ENCODE peak calls at places on chromosomes 1 and 21, in six cellular contexts. C is Panc1, H is psoas muscle, B is GM12865, M is IMR-90, Y is OCI-LY7. I is an unnamed sample.

GRCh38 chr1:92536593-92537332 is 50.0 kb upstream of the GFI1 start:
- DNase-seq in C (no peak), H (no peak), B (peak), M (peak), Y (no peak), I (no peak)

GRCh38 chr1:164473544-164473943 is 85.4 kb upstream of the PBX1 start:
- DNase-seq in C (no peak), H (no peak), B (no peak), M (no peak), Y (no peak), I (no peak)

GRCh38 chr1:183093821-183094287 is 70.6 kb downstream of the LAMC1 start:
- DNase-seq in C (no peak), H (no peak), B (no peak), M (peak), Y (no peak), I (no peak)

GRCh38 chr1:43065191-43065590 is 106.5 kb upstream of the SLC2A1 start:
- DNase-seq in C (no peak), H (no peak), B (no peak), M (no peak), Y (no peak), I (no peak)

GRCh38 chr1:111620412-111620971 is 903 bp downstream of the RAP1A start:
- DNase-seq in C (no peak), H (no peak), B (peak), M (no peak), Y (peak), I (no peak)

GRCh38 chr21:41651830-41652229 is 115.0 kb downstream of the RIPK4 start:
- DNase-seq in C (no peak), H (no peak), B (no peak), M (peak), Y (no peak), I (no peak)

GRCh38 chr1:83531910-83532309 is 467.0 kb downstream of the TTLL7 start:
- DNase-seq in C (no peak), H (no peak), B (no peak), M (no peak), Y (no peak), I (no peak)

GRCh38 chr1:227729144-227729880 is 5.8 kb downstream of the JMJD4 start:
- DNase-seq in C (no peak), H (no peak), B (no peak), M (no peak), Y (no peak), I (no peak)

GRCh38 chr1:83910461-83910860 is 88.5 kb downstream of the TTLL7 start:
- DNase-seq in C (no peak), H (no peak), B (no peak), M (peak), Y (no peak), I (no peak)

GRCh38 chr1:205680073-205680851 is at the start of gene SLC45A3:
- DNase-seq in C (no peak), H (peak), B (no peak), M (no peak), Y (peak), I (no peak)

GRCh38 chr1:5829414-5829813 is 162.8 kb downstream of the NPHP4 start:
- DNase-seq in C (no peak), H (no peak), B (no peak), M (no peak), Y (no peak), I (no peak)

GRCh38 chr1:169999357-169999756 is 75.1 kb downstream of the KIFAP3 start:
- DNase-seq in C (peak), H (no peak), B (no peak), M (peak), Y (no peak), I (peak)

GRCh38 chr21:32976791-32977190 is 48.9 kb upstream of the OLIG2 start:
- DNase-seq in C (no peak), H (no peak), B (no peak), M (no peak), Y (no peak), I (no peak)

GRCh38 chr1:64098436-64098835 is 105.0 kb upstream of the UBE2U start:
- DNase-seq in C (no peak), H (no peak), B (no peak), M (no peak), Y (no peak), I (no peak)

GRCh38 chr1:28718601-28719331 is 18.0 kb upstream of the YTHDF2 start:
- DNase-seq in C (no peak), H (no peak), B (no peak), M (peak), Y (no peak), I (no peak)

GRCh38 chr1:15620155-15620545 is 2.9 kb downstream of the DDI2 start:
- DNase-seq in C (no peak), H (no peak), B (peak), M (peak), Y (no peak), I (no peak)

GRCh38 chr1:215835951-215836350 is 268.8 kb downstream of the KCTD3 start:
- DNase-seq in C (no peak), H (no peak), B (no peak), M (peak), Y (no peak), I (no peak)

GRCh38 chr1:31627301-31627929 is 9.9 kb downstream of the HCRTR1 start:
- DNase-seq in C (no peak), H (peak), B (no peak), M (no peak), Y (no peak), I (no peak)

GRCh38 chr1:211732276-211732571 is 56.8 kb upstream of the NEK2 start:
- DNase-seq in C (no peak), H (no peak), B (no peak), M (no peak), Y (peak), I (no peak)

GRCh38 chr1:84246228-84246627 is 55.3 kb upstream of the SAMD13 start:
- DNase-seq in C (no peak), H (no peak), B (no peak), M (no peak), Y (no peak), I (no peak)

GRCh38 chr1:162319510-162320160 is 57.0 kb downstream of the SPATA46 start:
- DNase-seq in C (no peak), H (no peak), B (no peak), M (peak), Y (no peak), I (no peak)

GRCh38 chr1:37482796-37483744 is 8.7 kb downstream of the ZC3H12A start:
- DNase-seq in C (no peak), H (no peak), B (no peak), M (no peak), Y (no peak), I (no peak)

GRCh38 chr1:155178441-155179106 is 4.9 kb downstream of the TRIM46 start:
- DNase-seq in C (no peak), H (peak), B (no peak), M (no peak), Y (no peak), I (no peak)

GRCh38 chr1:248850124-248850523 is 8.8 kb downstream of the ZNF692 start:
- DNase-seq in C (no peak), H (no peak), B (no peak), M (no peak), Y (no peak), I (no peak)

GRCh38 chr21:42148097-42148496 is 70.8 kb upstream of the ABCG1 start:
- DNase-seq in C (no peak), H (no peak), B (no peak), M (no peak), Y (no peak), I (no peak)

GRCh38 chr1:169608231-169608630 is 21.7 kb downstream of the SELP start:
- DNase-seq in C (no peak), H (no peak), B (no peak), M (no peak), Y (no peak), I (no peak)

GRCh38 chr1:111045033-111045722 is 81.5 kb upstream of the LRIF1 start:
- DNase-seq in C (no peak), H (no peak), B (peak), M (no peak), Y (no peak), I (no peak)

GRCh38 chr1:109931189-109931672 is 20.6 kb downstream of the CSF1 start:
- DNase-seq in C (no peak), H (peak), B (no peak), M (peak), Y (no peak), I (peak)

GRCh38 chr1:235113183-235113917 is 15.3 kb downstream of the TOMM20 start:
- DNase-seq in C (no peak), H (no peak), B (no peak), M (no peak), Y (no peak), I (no peak)

GRCh38 chr1:38858833-38859560 is 575 bp downstream of the RRAGC start:
- DNase-seq in C (no peak), H (peak), B (peak), M (peak), Y (peak), I (no peak)

DNA sequence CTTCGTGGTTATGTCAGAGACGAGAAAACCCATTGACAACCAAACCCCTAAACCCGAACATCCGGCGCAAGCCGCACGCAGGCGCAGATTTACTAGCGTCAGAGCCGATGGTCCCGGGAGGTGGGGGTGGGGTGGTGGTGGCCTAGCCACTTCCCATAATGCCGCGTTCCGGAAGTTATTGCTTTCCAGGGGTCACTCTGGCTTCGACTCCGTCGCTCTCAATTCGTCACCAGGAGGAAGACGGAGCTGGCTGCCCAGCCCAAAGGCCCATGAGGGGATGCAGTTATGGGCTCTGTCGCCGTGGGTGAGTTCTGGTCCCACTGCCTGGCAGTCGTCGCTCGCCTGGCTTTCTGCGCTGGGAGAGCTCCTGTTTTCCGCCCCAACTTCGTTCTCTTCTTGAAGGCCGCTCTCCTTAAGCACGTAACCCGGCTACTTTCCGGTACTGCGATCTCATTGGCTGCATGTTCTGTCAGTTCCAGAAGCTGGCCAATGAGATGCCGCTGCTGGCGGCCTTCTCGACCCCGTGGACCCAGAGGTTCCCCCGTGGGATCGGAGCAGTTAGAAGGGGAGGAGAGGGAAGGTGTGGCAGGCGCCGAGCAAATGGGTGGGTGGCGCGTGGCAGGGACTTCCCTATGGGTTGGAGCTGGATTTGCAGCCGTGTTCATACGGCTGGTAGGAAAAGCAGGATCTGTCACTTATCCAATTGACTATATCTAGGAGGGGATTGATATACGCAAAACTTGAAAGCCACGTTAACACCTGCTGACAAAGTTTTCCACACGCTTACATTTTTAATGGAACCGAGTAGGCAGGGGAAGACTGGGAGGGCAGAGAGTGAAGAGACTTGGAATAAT is at the start of gene USP16:
- DNase-seq in C (peak), H (peak), B (peak), M (peak), Y (peak), I (peak)
- TF ChIP-seq CTCF in C (no peak), H (peak), B (no peak), M (peak), Y (no peak), I (peak)

DNA sequence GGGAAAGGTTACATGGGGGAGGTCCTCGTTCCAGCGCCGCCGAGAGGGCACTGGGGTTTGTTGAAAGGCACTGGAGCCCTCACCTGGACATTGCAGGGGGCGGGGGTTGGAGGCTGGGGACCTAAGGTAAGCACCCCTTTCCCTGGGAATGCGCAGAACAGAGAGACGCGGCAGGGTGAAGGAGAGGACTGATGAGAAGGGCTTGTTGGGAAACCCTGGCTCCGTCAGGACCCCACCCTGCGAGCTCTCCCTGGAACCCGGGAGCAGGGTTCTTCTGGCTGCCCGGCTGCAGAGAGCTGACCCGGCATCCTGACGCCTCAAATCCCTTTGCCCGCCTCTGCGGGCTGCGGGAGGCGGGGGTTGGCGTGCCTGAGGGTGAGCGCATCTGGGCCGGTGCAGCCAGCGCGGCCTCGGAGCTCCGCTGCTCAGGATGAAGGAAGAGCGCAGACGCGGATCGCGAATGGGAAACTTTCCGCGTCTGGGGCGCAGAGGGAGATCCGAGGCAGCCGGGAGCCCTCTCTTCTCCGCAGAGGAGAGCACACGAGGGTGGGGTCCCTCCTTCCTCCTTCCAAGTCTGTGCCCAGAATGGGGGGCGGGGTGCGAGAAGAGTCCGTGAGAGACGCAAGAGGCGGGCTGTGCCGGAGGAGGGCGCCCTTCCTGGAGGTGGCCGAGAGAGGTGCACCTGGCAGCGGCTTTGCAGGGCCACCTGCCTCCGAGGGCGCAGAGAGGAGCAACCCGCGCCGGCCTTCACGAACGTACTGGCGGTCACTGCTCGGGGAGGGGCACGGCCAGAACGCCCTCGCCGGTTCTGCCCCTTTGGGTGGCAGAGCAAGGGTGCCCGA is 2.4 kb downstream of the IGSF21 start:
- DNase-seq in C (no peak), H (peak), B (no peak), M (no peak), Y (no peak), I (no peak)
- H3K4me3 ChIP-seq in C (no peak), H (peak), B (no peak), M (no peak), Y (no peak), I (no peak)

GRCh38 chr1:20931930-20932436 is 144.9 kb upstream of the HP1BP3 start:
- DNase-seq in C (no peak), H (no peak), B (no peak), M (no peak), Y (no peak), I (no peak)

GRCh38 chr1:20936216-20936615 is 149.1 kb upstream of the HP1BP3 start:
- DNase-seq in C (no peak), H (no peak), B (no peak), M (peak), Y (no peak), I (no peak)

GRCh38 chr1:20930427-20930826 is 143.3 kb upstream of the HP1BP3 start:
- DNase-seq in C (no peak), H (no peak), B (no peak), M (no peak), Y (no peak), I (no peak)

GRCh38 chr1:20935717-20936116 is 148.6 kb upstream of the HP1BP3 start:
- DNase-seq in C (no peak), H (no peak), B (no peak), M (no peak), Y (no peak), I (no peak)

GRCh38 chr1:20932437-20932977 is 145.4 kb upstream of the HP1BP3 start:
- DNase-seq in C (no peak), H (no peak), B (peak), M (no peak), Y (no peak), I (no peak)
- TF ChIP-seq CTCF in C (no peak), H (no peak), B (no peak), M (no peak), Y (no peak), I (no peak)

DNA sequence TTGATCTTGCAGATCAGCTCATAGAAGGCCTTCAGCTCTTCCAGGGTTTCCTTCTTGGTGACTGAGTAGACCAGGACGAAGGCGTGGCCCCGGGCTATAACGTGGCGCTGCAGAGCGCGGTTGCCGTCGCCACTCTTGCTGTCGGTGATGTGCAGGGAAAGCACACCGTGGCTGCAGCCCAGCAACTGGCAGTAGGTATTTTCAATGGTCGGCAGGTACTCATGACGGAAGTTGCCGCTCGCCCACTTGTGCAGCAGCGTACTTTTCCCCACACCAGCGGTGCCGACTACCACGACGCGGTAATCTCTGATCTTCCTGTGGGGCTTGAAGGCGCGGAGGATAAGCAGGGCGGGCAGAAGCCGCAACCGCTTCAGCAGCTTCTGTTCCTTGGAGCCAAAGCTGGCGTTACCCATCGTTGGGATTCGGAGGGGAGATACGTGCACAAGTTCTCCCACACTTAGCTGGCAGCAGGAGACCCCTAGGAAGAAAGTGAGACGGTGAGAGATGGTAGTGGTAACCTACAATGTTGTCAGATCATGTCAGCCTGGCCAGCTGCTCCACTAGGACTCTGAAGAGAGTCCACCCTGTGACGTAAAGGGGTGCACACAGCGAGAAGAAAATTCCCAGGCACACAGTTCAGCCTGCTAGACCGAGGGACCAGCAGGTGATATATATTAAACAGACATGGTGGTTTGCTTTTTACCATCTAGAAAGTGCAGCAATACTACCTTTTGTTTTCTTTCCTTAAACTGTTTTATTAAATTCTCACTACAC is 3.4 kb downstream of the DIRAS3 start:
- DNase-seq in C (no peak), H (no peak), B (no peak), M (no peak), Y (no peak), I (no peak)
- H3K4me3 ChIP-seq in C (no peak), H (no peak), B (no peak), M (no peak), Y (no peak), I (no peak)

GRCh38 chr1:27550510-27551169 is 53.3 kb downstream of the AHDC1 start:
- DNase-seq in C (no peak), H (no peak), B (no peak), M (no peak), Y (no peak), I (no peak)
- TF ChIP-seq CTCF in C (no peak), H (no peak), B (no peak), M (no peak), Y (no peak), I (no peak)

DNA sequence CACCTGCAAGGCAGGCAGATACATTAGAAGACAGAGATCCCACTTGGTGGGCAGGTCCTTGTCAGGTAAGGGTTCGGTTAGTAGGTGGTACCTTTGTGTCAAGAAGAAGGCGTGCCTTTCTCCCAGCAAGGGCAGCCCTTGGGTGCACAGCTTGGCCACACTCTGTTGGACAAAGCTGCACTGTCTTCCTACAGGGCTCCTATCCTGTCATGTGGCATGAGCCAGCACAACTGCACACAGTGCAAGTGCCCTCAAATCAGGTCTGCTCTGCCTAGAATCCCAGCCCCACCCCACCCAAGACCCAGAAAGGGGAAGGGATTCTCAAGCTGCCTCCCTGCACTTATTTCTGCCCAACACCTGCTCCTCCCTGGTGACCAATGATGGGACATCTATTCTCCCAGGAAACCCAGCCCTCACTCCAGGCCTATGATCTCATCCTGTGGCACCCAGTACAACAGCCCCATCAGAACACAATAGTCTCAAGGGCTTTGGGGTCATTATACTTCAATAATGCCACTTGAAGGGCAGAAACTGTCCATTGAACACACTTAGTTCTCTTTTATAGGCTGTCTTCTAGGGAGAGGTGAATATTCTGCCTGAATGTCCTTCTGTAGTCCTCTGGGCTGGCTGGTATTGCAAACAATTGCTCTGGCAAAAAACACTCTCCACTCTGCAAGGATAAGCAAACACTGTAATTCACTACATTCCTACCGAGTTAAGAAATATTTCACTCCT is 43.0 kb upstream of the IGSF3 start:
- DNase-seq in C (no peak), H (no peak), B (no peak), M (no peak), Y (no peak), I (no peak)
- H3K4me3 ChIP-seq in C (no peak), H (no peak), B (no peak), M (no peak), Y (no peak), I (no peak)

I was measured in astrocyte of the cerebellum.